ENCODE peak calls at places on chromosomes 4 and X, in ten cellular contexts. O, E, B, H, V, I, S, J, M and D are unnamed samples.
A peak's percentile ranks its signal among the peaks of the same experiment; 100 is the strongest.

GRCh38 chrX:87895421-87895820 is 377.8 kb downstream of the KLHL4 start:
- DNase-seq in O (no peak), E (no peak), B (no peak), H (no peak), V (no peak), I (no peak), S (no peak), J (no peak), M (no peak), D (no peak)

GRCh38 chrX:14064632-14065432 is 35.1 kb upstream of the GEMIN8 start:
- DNase-seq in O (no peak), E (no peak), B (no peak), H (peak; percentile 2), V (no peak), I (peak; percentile 60), S (no peak), J (no peak), M (no peak), D (peak; percentile 4)

GRCh38 chr4:54930226-54930625 is 195.2 kb downstream of the KDR start:
- DNase-seq in O (no peak), E (no peak), B (no peak), H (no peak), V (no peak), I (peak; percentile 73), S (no peak), J (no peak), M (no peak), D (peak; percentile 36)

GRCh38 chr4:180669637-180670036 is 1573.6 kb upstream of the TENM3 start:
- DNase-seq in O (no peak), E (no peak), B (no peak), H (no peak), V (no peak), I (no peak), S (no peak), J (no peak), M (no peak), D (peak; percentile 73)

GRCh38 chr4:36208884-36209473 is 35.3 kb downstream of the ARAP2 start:
- DNase-seq in O (no peak), E (no peak), B (no peak), H (no peak), V (no peak), I (no peak), S (no peak), J (no peak), M (no peak), D (no peak)

GRCh38 chr4:73964862-73965611 is 16.8 kb downstream of the PF4 start:
- DNase-seq in O (peak; percentile 46), E (no peak), B (no peak), H (no peak), V (no peak), I (peak; percentile 26), S (no peak), J (no peak), M (no peak), D (peak; percentile 29)

GRCh38 chrX:16278927-16279326 is 111.6 kb downstream of the MAGEB17 start:
- DNase-seq in O (no peak), E (no peak), B (no peak), H (no peak), V (no peak), I (no peak), S (no peak), J (no peak), M (no peak), D (no peak)

GRCh38 chr4:21447320-21448055 is 501.1 kb downstream of the KCNIP4 start:
- DNase-seq in O (no peak), E (no peak), B (no peak), H (no peak), V (no peak), I (peak; percentile 91), S (no peak), J (no peak), M (no peak), D (peak; percentile 11)

GRCh38 chr4:16120720-16121119 is 36.9 kb upstream of the PROM1 start:
- DNase-seq in O (no peak), E (no peak), B (no peak), H (no peak), V (no peak), I (no peak), S (no peak), J (no peak), M (no peak), D (no peak)

GRCh38 chr4:127580891-127581290 is 51.9 kb upstream of the INTU start:
- DNase-seq in O (no peak), E (no peak), B (no peak), H (no peak), V (no peak), I (no peak), S (no peak), J (no peak), M (no peak), D (no peak)

GRCh38 chrX:30230395-30230794 is at the start of gene MAGEB3:
- DNase-seq in O (no peak), E (no peak), B (no peak), H (no peak), V (no peak), I (no peak), S (no peak), J (no peak), M (no peak), D (no peak)

GRCh38 chr4:184273166-184274147 is 55.8 kb upstream of the ENPP6 start:
- DNase-seq in O (no peak), E (no peak), B (no peak), H (no peak), V (peak; percentile 1), I (no peak), S (no peak), J (no peak), M (no peak), D (no peak)

GRCh38 chrX:27590044-27590443 is at the start of gene DCAF8L2:
- DNase-seq in O (no peak), E (no peak), B (no peak), H (no peak), V (no peak), I (no peak), S (no peak), J (no peak), M (no peak), D (no peak)

DNA sequence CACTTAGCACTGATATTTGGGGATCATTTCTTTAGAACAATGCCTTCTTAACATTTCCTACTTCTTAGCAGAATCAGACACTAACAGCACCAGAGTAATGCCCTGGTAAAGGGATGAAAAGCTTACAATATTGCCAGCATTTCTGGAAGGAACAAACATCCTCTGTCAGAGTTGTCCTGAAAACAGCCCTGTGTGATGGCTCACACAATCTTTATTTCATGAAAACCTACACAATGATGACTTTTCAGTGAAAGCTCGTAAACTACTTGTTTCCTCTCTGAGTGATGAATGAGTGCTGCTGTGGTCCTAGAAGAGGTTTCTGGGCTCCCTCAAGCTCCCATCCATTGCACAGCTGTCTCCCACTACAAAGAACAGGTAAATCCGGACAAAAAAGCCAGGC is 52.8 kb downstream of the GPC4 start:
- DNase-seq in O (no peak), E (no peak), B (no peak), H (no peak), V (no peak), I (no peak), S (no peak), J (no peak), M (no peak), D (no peak)
- TF ChIP-seq CTCF in O (no peak), E (no peak), B (no peak), H (no peak), V (no peak), I (no peak), S (no peak), J (no peak), M (no peak), D (no peak)

DNA sequence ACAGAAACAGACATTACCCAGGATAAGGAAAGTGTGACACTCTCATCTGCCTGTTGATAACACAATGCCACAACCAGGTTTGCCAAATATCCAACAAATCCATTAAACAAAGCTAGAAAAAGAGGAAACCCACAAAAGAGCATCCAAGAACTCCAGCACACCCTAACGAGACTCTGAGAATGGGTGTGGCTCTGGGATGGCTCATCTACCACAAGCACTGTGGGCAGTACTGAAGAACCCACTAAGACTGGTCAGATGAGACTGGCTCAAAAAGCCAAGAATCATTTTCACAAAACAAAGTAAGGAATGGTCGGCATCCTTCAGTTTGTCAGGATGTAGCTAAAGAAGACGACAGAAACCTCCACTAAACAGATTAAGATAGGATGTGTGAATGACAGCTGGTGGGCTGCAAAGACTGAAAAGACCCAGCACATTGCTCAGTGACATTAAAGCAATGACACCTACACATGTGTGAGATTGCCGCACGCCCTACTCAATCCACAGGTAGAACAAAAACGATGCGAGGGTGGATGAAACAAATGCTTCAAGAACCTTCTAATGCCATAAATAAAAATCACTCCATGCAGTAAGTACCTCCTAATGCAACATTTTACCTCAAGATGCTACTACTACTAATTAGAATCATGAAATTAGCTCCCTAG is 14.6 kb downstream of the ATP8A1 start:
- DNase-seq in O (no peak), E (no peak), B (no peak), H (no peak), V (no peak), I (no peak), S (no peak), J (no peak), M (no peak), D (no peak)
- H3K4me3 ChIP-seq in O (no peak overlapping the region), E (no peak overlapping the region), B (no peak overlapping the region), H (no peak overlapping the region), V (no peak overlapping the region), I (no peak overlapping the region), S (no peak overlapping the region), J (no peak overlapping the region), M (peak overlapping the region; percentile 34), D (no peak overlapping the region)

DNA sequence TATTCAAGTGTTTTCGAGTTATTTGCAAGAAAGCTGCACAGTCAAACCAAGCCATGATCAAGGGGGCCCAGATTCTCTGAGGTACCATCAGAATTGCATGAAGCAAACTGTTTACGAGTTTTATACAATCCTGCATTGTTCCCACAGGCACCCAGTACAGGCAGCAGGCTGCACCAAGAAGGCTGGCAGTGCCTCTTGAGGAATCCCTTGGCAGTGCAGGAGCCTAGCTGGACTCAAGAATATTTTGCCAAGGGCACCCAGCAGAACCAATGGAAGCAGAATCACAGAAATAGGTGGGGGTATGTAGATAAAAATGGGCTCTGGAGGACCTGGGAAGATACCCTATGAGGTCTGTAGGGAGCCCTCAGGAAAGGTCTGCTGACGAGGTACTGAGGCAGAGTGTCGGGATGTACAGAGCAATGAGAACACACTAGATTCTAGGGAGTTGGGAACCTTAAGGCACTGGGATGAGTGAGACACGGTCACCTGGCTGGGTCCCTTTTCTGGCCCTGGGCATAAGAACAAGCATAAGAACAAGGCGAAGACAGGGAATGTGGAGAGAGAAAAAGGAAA is 2.5 kb upstream of the PLP1 start:
- DNase-seq in O (no peak), E (no peak), B (no peak), H (peak; percentile 74), V (no peak), I (peak; percentile 30), S (no peak), J (no peak), M (no peak), D (peak; percentile 72)
- TF ChIP-seq CTCF in O (peak; percentile 19), E (peak; percentile 62), B (peak; percentile 76), H (peak; percentile 59), V (no peak), I (peak; percentile 64), S (peak; percentile 25), J (no peak), M (peak; percentile 13), D (peak; percentile 56)

DNA sequence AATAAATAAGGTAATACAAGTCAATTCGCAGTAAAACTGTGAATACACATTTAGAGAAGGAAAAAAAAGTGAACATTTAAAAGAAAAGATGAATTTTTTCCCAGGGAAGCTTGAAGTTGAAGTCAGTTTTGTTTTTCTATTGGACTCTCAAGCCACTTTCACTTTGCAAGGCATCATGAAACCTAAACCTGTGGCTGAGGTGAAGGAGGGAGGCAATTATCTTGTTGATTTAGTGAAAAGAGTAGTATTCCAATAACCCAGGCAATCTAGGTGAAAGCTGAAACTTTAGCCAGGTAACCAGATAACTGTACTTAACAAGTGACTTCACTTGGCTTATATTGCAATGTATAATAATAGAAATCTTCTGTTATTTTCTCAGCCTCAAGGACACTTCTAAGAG is 138.6 kb downstream of the HDX start:
- DNase-seq in O (no peak), E (no peak), B (no peak), H (peak; percentile 14), V (no peak), I (no peak), S (no peak), J (no peak), M (no peak), D (peak; percentile 32)
- H3K4me3 ChIP-seq in O (no peak overlapping the region), E (no peak overlapping the region), B (no peak overlapping the region), H (peak overlapping the region; percentile 36), V (no peak overlapping the region), I (no peak overlapping the region), S (no peak overlapping the region), J (no peak overlapping the region), M (no peak overlapping the region), D (peak overlapping the region; percentile 23)